ENCODE peak calls at places on chromosomes 13 and 19, in ten cellular contexts. C, N, G, I, J, T, E, Y, F and S are unnamed samples. For H3K4me1, the result is how much of the 10 kb centered on the place peaks cover.

GRCh38 chr19:39733841-39734240 is 4.0 kb downstream of the CLC start:
- DNase-seq in C (no peak), N (no peak), G (no peak), I (no peak), J (no peak), T (no peak), E (no peak), Y (no peak), F (no peak), S (no peak)

GRCh38 chr13:92362717-92363116 is 863.9 kb upstream of the GPC6 start:
- DNase-seq in C (no peak), N (no peak), G (no peak), I (no peak), J (no peak), T (no peak), E (no peak), Y (no peak), F (peak), S (no peak)

GRCh38 chr13:48222358-48223015 is 10.5 kb upstream of the ITM2B start:
- DNase-seq in C (no peak), N (peak), G (peak), I (peak), J (no peak), T (no peak), E (no peak), Y (no peak), F (peak), S (peak)

GRCh38 chr19:45643024-45643926 is 4.1 kb upstream of the EML2 start:
- DNase-seq in C (peak), N (peak), G (peak), I (peak), J (peak), T (peak), E (no peak), Y (no peak), F (peak), S (peak)

GRCh38 chr19:34707661-34708060 is 26.4 kb upstream of the ZNF181 start:
- DNase-seq in C (no peak), N (no peak), G (no peak), I (no peak), J (no peak), T (no peak), E (no peak), Y (no peak), F (no peak), S (no peak)

GRCh38 chr19:55670280-55671053 is 4.6 kb upstream of the EPN1 start:
- DNase-seq in C (no peak), N (no peak), G (peak), I (no peak), J (no peak), T (no peak), E (peak), Y (no peak), F (peak), S (peak)

GRCh38 chr19:56956503-56957226 is 116.1 kb upstream of the PEG3 start:
- DNase-seq in C (no peak), N (no peak), G (no peak), I (no peak), J (no peak), T (no peak), E (no peak), Y (no peak), F (no peak), S (no peak)

GRCh38 chr19:38718747-38719543 is 25.3 kb downstream of the CAPN12 start:
- DNase-seq in C (no peak), N (peak), G (peak), I (no peak), J (peak), T (no peak), E (no peak), Y (no peak), F (no peak), S (no peak)

GRCh38 chr13:110396913-110397379 is 89.9 kb downstream of the COL4A2 start:
- DNase-seq in C (no peak), N (peak), G (peak), I (peak), J (peak), T (peak), E (no peak), Y (no peak), F (peak), S (peak)

GRCh38 chr13:65966991-65967451 is 1263.1 kb downstream of the PCDH9 start:
- DNase-seq in C (peak), N (no peak), G (no peak), I (no peak), J (no peak), T (no peak), E (no peak), Y (peak), F (peak), S (no peak)

GRCh38 chr13:71087432-71087831 is 779.6 kb downstream of the DACH1 start:
- DNase-seq in C (no peak), N (no peak), G (no peak), I (no peak), J (no peak), T (no peak), E (no peak), Y (no peak), F (no peak), S (no peak)

GRCh38 chr19:39140594-39140993 is 15.0 kb downstream of the PAK4 start:
- DNase-seq in C (no peak), N (no peak), G (no peak), I (no peak), J (no peak), T (no peak), E (no peak), Y (no peak), F (no peak), S (no peak)

GRCh38 chr19:17969096-17969792 is 2.3 kb downstream of the KCNN1 start:
- DNase-seq in C (no peak), N (no peak), G (no peak), I (no peak), J (no peak), T (no peak), E (no peak), Y (no peak), F (no peak), S (no peak)

GRCh38 chr19:30419581-30420180 is 47.5 kb downstream of the ZNF536 start:
- DNase-seq in C (no peak), N (no peak), G (no peak), I (no peak), J (no peak), T (no peak), E (no peak), Y (no peak), F (no peak), S (no peak)

GRCh38 chr19:20153281-20153680 is 13.7 kb upstream of the ZNF486 start:
- DNase-seq in C (no peak), N (no peak), G (no peak), I (no peak), J (no peak), T (no peak), E (no peak), Y (no peak), F (no peak), S (no peak)

GRCh38 chr19:49799798-49800376 is 13.2 kb downstream of the FUZ start:
- DNase-seq in C (no peak), N (no peak), G (no peak), I (no peak), J (no peak), T (no peak), E (no peak), Y (no peak), F (no peak), S (peak)

GRCh38 chr19:17834350-17835181 is 13.2 kb downstream of the JAK3 start:
- DNase-seq in C (no peak), N (no peak), G (no peak), I (no peak), J (no peak), T (no peak), E (no peak), Y (no peak), F (no peak), S (no peak)

DNA sequence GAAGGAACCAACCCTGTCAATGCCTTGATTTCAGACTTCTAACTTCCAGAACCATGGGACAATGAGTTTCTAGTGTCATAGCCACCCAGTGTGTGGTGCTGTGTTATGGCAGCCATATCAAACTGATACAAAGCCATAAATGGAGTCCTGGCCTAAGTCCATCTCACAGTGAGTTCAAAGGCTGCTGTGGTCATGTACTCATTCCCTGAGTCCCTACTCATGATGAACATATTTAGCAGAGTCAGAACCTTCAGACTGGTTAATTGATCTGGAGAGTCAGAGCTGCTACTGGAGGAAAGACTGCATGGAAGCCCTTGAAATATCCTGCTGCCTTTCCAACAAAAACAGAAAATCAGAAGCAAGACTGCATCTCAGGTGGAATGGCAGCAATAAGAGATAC is 39.2 kb upstream of the CSNK1A1L start:
- DNase-seq in C (no peak), N (no peak), G (no peak), I (no peak), J (no peak), T (no peak), E (no peak), Y (no peak), F (peak), S (no peak)
- H3K4me3 ChIP-seq in C (no peak), N (no peak), G (no peak), I (no peak), J (no peak), T (no peak), E (no peak), Y (no peak), F (no peak), S (no peak)

GRCh38 chr19:1475751-1476437 is 3.1 kb downstream of the C19orf25 start:
- DNase-seq in C (no peak), N (no peak), G (no peak), I (no peak), J (no peak), T (no peak), E (no peak), Y (no peak), F (no peak), S (no peak)

GRCh38 chr19:1473424-1473851 is 5.6 kb downstream of the C19orf25 start:
- DNase-seq in C (no peak), N (no peak), G (no peak), I (no peak), J (no peak), T (no peak), E (no peak), Y (no peak), F (no peak), S (no peak)

GRCh38 chr19:1473056-1473400 is 6.0 kb downstream of the C19orf25 start:
- DNase-seq in C (no peak), N (no peak), G (no peak), I (no peak), J (no peak), T (no peak), E (no peak), Y (no peak), F (no peak), S (no peak)

GRCh38 chr19:1474011-1474764 is 4.8 kb downstream of the C19orf25 start:
- DNase-seq in C (no peak), N (no peak), G (no peak), I (no peak), J (no peak), T (no peak), E (no peak), Y (no peak), F (peak), S (no peak)

DNA sequence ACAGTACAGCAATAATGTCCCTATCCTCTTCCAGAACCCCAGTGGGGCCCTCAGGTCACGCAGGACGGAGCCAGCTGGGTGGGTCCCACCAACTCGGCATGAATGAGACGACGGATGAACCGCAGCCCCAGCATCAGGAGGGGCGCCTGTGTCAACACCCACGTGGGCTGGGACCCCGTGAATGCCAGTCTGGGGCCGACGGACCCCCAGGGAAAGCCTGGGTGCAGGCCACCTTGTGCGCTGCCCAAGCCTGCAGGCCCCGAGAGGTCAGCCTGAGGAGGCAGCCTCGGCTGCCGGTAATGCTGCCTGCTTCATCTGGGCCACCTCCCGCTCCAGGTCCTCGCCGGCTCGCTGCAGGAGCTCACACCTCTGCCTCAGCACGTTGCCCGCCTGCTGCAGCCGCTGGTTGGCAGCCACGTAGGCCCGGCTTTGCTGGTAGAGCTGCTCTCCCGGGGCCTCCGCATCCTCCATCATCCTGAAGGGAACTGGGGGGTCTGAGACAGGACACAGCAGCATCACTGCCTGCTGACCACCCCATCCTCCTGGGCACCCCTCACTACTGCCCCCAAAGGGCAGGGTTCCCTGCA is 4.2 kb downstream of the C19orf25 start:
- DNase-seq in C (no peak), N (no peak), G (no peak), I (no peak), J (no peak), T (no peak), E (no peak), Y (no peak), F (no peak), S (no peak)
- H3K4me1 ChIP-seq in C (under half), N (half or more), G (under half), I (under half), J (half or more), T (under half), E (half or more), Y (under half), F (under half), S (under half)

GRCh38 chr19:1020868-1021425 is at the start of gene TMEM259:
- DNase-seq in C (peak), N (peak), G (peak), I (peak), J (peak), T (peak), E (no peak), Y (peak), F (peak), S (peak)

GRCh38 chr19:1027953-1028902 is 1.8 kb downstream of the CNN2 start:
- DNase-seq in C (peak), N (peak), G (peak), I (peak), J (peak), T (peak), E (no peak), Y (no peak), F (peak), S (peak)

GRCh38 chr19:1032264-1032867 is 6.0 kb downstream of the CNN2 start:
- DNase-seq in C (no peak), N (no peak), G (no peak), I (no peak), J (no peak), T (no peak), E (no peak), Y (no peak), F (no peak), S (no peak)

GRCh38 chr19:1027020-1027952 is 878 bp downstream of the CNN2 start:
- DNase-seq in C (no peak), N (no peak), G (no peak), I (no peak), J (no peak), T (no peak), E (no peak), Y (no peak), F (no peak), S (no peak)

GRCh38 chr19:1026189-1027019 is at the start of gene CNN2:
- DNase-seq in C (no peak), N (peak), G (peak), I (peak), J (peak), T (peak), E (no peak), Y (no peak), F (peak), S (peak)
- TF ChIP-seq POLR2A in C (no peak), N (peak), G (peak), I (peak), J (no peak), T (peak), E (no peak), Y (peak), F (peak), S (peak)

GRCh38 chr19:3057275-3057714 is 5.0 kb downstream of the TLE5 start:
- DNase-seq in C (no peak), N (peak), G (peak), I (peak), J (peak), T (peak), E (no peak), Y (no peak), F (no peak), S (no peak)
- H3K4me3 ChIP-seq in C (no peak), N (no peak), G (peak), I (no peak), J (no peak), T (no peak), E (peak), Y (no peak), F (no peak), S (no peak)

GRCh38 chr19:16625183-16625958 is 2.6 kb downstream of the MED26 start:
- DNase-seq in C (no peak), N (no peak), G (no peak), I (no peak), J (no peak), T (no peak), E (no peak), Y (no peak), F (no peak), S (no peak)
- H3K4me1 ChIP-seq in C (under half), N (half or more), G (under half), I (under half), J (half or more), T (under half), E (half or more), Y (under half), F (under half), S (under half)

DNA sequence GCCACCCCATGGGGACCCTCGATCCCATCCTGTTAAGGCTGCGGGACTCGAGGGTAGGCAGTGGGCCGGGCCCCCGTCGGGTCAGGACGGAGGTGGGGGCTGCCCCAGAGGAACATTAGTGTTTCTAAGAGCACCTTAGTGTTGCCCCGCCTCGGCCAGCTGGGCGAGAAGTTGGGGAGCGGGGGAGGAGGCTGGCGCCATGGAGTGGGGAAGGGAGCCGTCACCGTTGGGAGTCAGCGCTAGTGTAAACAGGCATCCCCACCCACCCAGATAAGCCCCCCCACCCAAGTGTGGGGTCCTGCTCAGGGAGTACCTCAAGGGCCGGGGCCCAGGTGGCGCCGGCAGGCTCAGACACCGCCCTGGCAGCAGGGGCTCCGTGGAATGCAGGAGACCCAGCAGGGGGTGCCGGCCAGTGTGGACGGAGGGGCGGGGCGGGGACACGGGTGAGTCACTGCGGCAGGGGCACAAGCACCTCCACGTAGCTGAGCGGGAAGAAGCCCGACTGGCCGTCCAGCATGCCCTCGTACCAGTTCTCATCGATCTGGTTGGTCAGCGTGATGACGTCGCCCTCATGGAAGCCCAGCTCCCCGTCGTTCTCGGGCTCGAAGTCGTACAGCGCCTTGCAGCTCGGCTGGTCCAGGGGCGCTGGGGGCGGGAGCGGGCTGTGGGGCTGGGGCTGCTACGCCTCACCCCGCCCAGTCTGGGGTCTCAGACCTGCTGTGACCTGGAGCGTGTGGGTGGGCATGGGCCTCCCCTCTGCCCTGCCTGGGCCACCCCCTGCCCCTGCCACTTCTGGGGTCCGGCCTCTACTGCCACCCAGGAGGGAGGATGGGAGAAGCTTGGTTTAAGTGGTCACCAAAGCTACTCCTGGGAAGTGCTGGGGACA is 18.0 kb downstream of the MPND start:
- DNase-seq in C (no peak), N (no peak), G (peak), I (no peak), J (no peak), T (no peak), E (no peak), Y (no peak), F (peak), S (no peak)
- TF ChIP-seq POLR2A in C (no peak), N (no peak), G (no peak), I (no peak), J (no peak), T (no peak), E (no peak), Y (peak), F (no peak), S (no peak)

GRCh38 chr13:33536639-33537425 is 251.3 kb upstream of the STARD13 start:
- DNase-seq in C (no peak), N (no peak), G (no peak), I (no peak), J (no peak), T (peak), E (no peak), Y (no peak), F (peak), S (no peak)
- H3K4me3 ChIP-seq in C (no peak), N (no peak), G (peak), I (no peak), J (peak), T (peak), E (no peak), Y (no peak), F (no peak), S (no peak)

GRCh38 chr13:45208132-45208531 is 7.3 kb upstream of the KCTD4 start:
- DNase-seq in C (no peak), N (no peak), G (no peak), I (no peak), J (no peak), T (no peak), E (no peak), Y (no peak), F (no peak), S (no peak)

GRCh38 chr13:45209229-45209628 is 8.4 kb upstream of the KCTD4 start:
- DNase-seq in C (no peak), N (no peak), G (no peak), I (no peak), J (no peak), T (no peak), E (no peak), Y (no peak), F (peak), S (no peak)

GRCh38 chr13:45206340-45206739 is 5.5 kb upstream of the KCTD4 start:
- DNase-seq in C (peak), N (no peak), G (no peak), I (no peak), J (no peak), T (no peak), E (no peak), Y (no peak), F (peak), S (no peak)

GRCh38 chr13:45207319-45207718 is 6.5 kb upstream of the KCTD4 start:
- DNase-seq in C (no peak), N (no peak), G (no peak), I (no peak), J (no peak), T (no peak), E (no peak), Y (no peak), F (no peak), S (no peak)

DNA sequence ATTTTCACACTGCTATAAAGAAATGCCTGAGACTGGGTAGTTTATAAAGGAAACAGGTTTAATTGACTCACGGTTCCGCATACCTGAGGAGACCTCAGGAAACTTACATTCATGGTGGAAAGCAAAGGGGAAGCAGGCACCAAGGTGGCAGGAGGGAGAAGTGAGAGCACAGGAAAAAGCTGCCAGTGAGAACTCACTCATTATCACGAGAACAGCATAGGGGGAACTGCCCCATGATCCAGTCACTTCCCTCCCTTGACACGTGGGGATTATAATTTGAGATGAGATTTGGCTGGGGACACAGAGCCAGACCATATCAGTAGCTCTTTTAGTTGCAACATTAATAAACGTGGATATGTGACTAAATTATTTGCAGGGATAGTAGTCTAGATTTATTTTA is 4.3 kb upstream of the KCTD4 start:
- DNase-seq in C (no peak), N (no peak), G (no peak), I (no peak), J (no peak), T (no peak), E (no peak), Y (no peak), F (no peak), S (no peak)
- H3K4me1 ChIP-seq in C (half or more), N (under half), G (under half), I (under half), J (under half), T (under half), E (under half), Y (under half), F (under half), S (under half)